ENCODE peak calls at places on chromosomes 6 and 20, in four cellular contexts. Q is lower lobe of right lung, C is body of pancreas, P is ovary. G is an unnamed sample. For H3K4me1, the result is how much of the 10 kb centered on the place peaks cover.

GRCh38 chr6:24205020-24205492 is 79.0 kb downstream of the NRSN1 start:
- DNase-seq in Q (no peak), C (peak), P (no peak), G (peak)

GRCh38 chr6:40395698-40396076 is 191.5 kb downstream of the LRFN2 start:
- DNase-seq in Q (no peak), C (no peak), P (no peak), G (no peak)

GRCh38 chr6:140713495-140713894 is 1339.0 kb upstream of the CITED2 start:
- DNase-seq in Q (no peak), C (no peak), P (no peak), G (no peak)

GRCh38 chr20:48722002-48722731 is 105.6 kb downstream of the PREX1 start:
- DNase-seq in Q (no peak), C (no peak), P (no peak), G (no peak)

GRCh38 chr20:39036851-39037250 is 74.7 kb downstream of the DHX35 start:
- DNase-seq in Q (no peak), C (no peak), P (no peak), G (no peak)

GRCh38 chr20:51899674-51900073 is 97.4 kb upstream of the SALL4 start:
- DNase-seq in Q (no peak), C (no peak), P (no peak), G (no peak)

GRCh38 chr6:20402181-20403079 is 751 bp downstream of the E2F3 start:
- DNase-seq in Q (peak), C (peak), P (peak), G (peak)

GRCh38 chr6:143197377-143197776 is 136.7 kb downstream of the AIG1 start:
- DNase-seq in Q (no peak), C (no peak), P (no peak), G (no peak)

GRCh38 chr6:162627825-162628224 is 99.7 kb downstream of the PRKN start:
- DNase-seq in Q (no peak), C (no peak), P (no peak), G (no peak)

GRCh38 chr20:4217349-4217761 is 202.0 kb upstream of the RNF24 start:
- DNase-seq in Q (no peak), C (no peak), P (no peak), G (no peak)

GRCh38 chr6:144944121-144944520 is 659.0 kb downstream of the UTRN start:
- DNase-seq in Q (no peak), C (no peak), P (no peak), G (no peak)

GRCh38 chr6:38170666-38171065 is 351.1 kb downstream of the ZFAND3 start:
- DNase-seq in Q (peak), C (no peak), P (no peak), G (no peak)

GRCh38 chr6:6452002-6452401 is 131.5 kb upstream of the F13A1 start:
- DNase-seq in Q (no peak), C (no peak), P (no peak), G (no peak)

GRCh38 chr20:51687071-51687470 is 81.1 kb downstream of the ATP9A start:
- DNase-seq in Q (no peak), C (no peak), P (no peak), G (no peak)

GRCh38 chr6:52231411-52232127 is 12.7 kb downstream of the IL17F start:
- DNase-seq in Q (no peak), C (no peak), P (no peak), G (peak)

GRCh38 chr6:170283212-170284081 is 7.4 kb downstream of the DLL1 start:
- DNase-seq in Q (no peak), C (no peak), P (no peak), G (no peak)

GRCh38 chr6:1986454-1987243 is 258.8 kb downstream of the GMDS start:
- DNase-seq in Q (no peak), C (no peak), P (no peak), G (no peak)

GRCh38 chr6:143536866-143537691 is 25.6 kb upstream of the FUCA2 start:
- DNase-seq in Q (peak), C (peak), P (peak), G (peak)

GRCh38 chr6:149696904-149697303 is 21.0 kb downstream of the LATS1 start:
- DNase-seq in Q (no peak), C (no peak), P (no peak), G (no peak)

GRCh38 chr20:61949363-61949713 is 116.3 kb downstream of the TAF4 start:
- DNase-seq in Q (peak), C (no peak), P (no peak), G (no peak)

GRCh38 chr6:32668226-32668747 is 1.8 kb upstream of the HLA-DQB1 start:
- DNase-seq in Q (peak), C (peak), P (no peak), G (no peak)

GRCh38 chr6:151616091-151616513 is 122.3 kb downstream of the CCDC170 start:
- DNase-seq in Q (no peak), C (no peak), P (no peak), G (no peak)

DNA sequence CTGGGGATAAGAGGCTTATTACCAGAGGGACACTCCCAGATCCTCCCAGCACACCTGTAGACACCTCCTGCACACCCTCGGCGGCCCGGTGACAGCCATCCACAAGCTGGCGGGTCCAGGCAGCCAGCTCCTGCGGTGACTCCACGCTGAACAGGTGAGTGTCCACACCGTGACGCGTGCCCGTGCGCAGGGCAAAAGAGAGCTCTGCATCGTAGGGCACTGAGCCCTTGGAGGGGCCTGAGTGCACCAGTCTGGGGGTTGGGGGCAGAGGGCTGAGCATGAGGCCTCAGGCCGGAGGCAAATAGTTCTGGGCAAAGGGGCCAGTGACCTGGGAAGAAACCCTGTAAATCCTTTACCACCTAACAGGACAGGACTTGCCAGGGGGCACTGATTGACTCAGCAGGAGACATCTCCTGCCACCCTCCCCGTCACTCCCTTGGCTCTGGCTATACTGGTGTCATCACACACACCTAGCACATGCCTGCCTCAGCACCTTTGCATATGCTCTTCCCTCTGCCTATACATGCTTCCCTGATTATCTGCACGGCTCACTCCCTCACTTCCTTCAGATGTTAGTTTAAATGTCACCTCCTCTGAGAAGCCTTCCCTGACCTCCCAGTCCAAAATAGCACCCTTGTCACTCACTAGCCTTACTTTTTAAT is 8.9 kb upstream of the CDK5RAP1 start:
- DNase-seq in Q (no peak), C (no peak), P (no peak), G (no peak)
- H3K4me1 ChIP-seq in Q (under half), C (under half), P (under half), G (under half)

GRCh38 chr20:33825340-33826269 is 14.5 kb downstream of the CHMP4B start:
- DNase-seq in Q (no peak), C (peak), P (no peak), G (no peak)
- H3K27ac ChIP-seq in Q (no peak), C (no peak), P (no peak), G (no peak)

GRCh38 chr6:139311826-139312225 is 20.0 kb upstream of the TXLNB start:
- DNase-seq in Q (no peak), C (no peak), P (no peak), G (no peak)

GRCh38 chr6:139303176-139303575 is 11.4 kb upstream of the TXLNB start:
- DNase-seq in Q (no peak), C (no peak), P (no peak), G (no peak)

GRCh38 chr6:139308936-139309603 is 17.3 kb upstream of the TXLNB start:
- DNase-seq in Q (no peak), C (peak), P (no peak), G (no peak)

GRCh38 chr6:139308284-139308916 is 16.6 kb upstream of the TXLNB start:
- DNase-seq in Q (no peak), C (no peak), P (no peak), G (no peak)

GRCh38 chr6:139306582-139306981 is 14.8 kb upstream of the TXLNB start:
- DNase-seq in Q (no peak), C (no peak), P (no peak), G (no peak)
- H3K4me1 ChIP-seq in Q (under half), C (under half), P (under half), G (under half)

DNA sequence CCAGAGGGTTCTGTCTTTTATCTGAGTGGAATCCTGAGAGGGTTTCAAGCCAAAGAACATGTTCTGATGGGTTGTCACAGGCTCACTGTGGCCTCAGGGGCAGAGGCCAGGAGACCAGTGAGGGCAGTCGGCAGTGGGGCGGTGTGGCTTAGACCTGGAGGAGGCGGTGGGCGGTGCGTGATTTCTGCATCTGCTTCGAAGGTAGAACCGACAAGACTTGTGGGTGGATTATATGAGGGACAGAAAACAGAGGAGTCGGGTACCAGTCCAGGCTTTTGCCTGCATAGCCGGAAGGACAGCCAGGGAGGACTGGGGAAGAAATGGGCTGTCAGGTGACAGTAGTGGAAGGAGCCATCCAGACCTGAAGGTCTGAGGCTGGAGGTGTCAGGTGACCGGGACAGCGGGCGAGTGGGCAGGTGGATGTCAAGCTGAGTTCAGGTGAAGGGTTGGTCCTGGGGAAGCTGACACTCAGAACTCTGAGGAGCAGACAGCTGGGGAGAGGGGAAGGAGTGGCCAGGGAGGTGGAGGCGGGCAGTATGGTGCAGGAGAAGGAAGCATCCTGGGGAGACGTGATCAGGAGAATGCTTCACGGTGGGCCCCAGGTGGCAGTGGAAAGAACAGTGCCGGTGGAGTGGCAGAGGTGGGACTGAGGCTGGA is 3.1 kb downstream of the CTSZ start:
- DNase-seq in Q (no peak), C (no peak), P (no peak), G (no peak)
- H3K27ac ChIP-seq in Q (peak), C (peak), P (no peak), G (no peak)

GRCh38 chr6:42140051-42140450 is 2.4 kb downstream of the C6orf132 start:
- DNase-seq in Q (peak), C (peak), P (no peak), G (no peak)

GRCh38 chr6:42140756-42141602 is 1.4 kb downstream of the C6orf132 start:
- DNase-seq in Q (no peak), C (peak), P (no peak), G (no peak)

GRCh38 chr6:42138190-42138589 is 4.2 kb downstream of the C6orf132 start:
- DNase-seq in Q (no peak), C (no peak), P (no peak), G (no peak)

GRCh38 chr6:42137192-42137753 is 5.1 kb downstream of the C6orf132 start:
- DNase-seq in Q (no peak), C (peak), P (no peak), G (no peak)

GRCh38 chr6:42138630-42139619 is 3.5 kb downstream of the C6orf132 start:
- DNase-seq in Q (no peak), C (no peak), P (no peak), G (no peak)
- H3K4me1 ChIP-seq in Q (under half), C (half or more), P (under half), G (under half)

G was measured in SJCRH30.